ENCODE peak calls at places on chromosomes 6 and 20, in six cellular contexts. M is CD8-positive, alpha-beta memory T cell; Y is ACHN; P is heart right ventricle; C is A172; X is heart left ventricle. G is an unnamed sample.
A peak's percentile ranks its signal among the peaks of the same experiment; 100 is the strongest.

GRCh38 chr6:151096255-151096612 is 143.5 kb upstream of the AKAP12 start:
- DNase-seq in X (no peak), P (no peak), M (no peak), C (no peak), Y (no peak), G (no peak)

GRCh38 chr20:49635171-49635570 is 67.2 kb upstream of the PTGIS start:
- DNase-seq in M (no peak), C (no peak), P (peak; percentile 65), Y (no peak), X (peak; percentile 68), G (no peak)

GRCh38 chr6:31842056-31842455 is 14.5 kb downstream of the HSPA1B start:
- DNase-seq in M (no peak), C (no peak), P (no peak), Y (no peak), X (no peak), G (no peak)

GRCh38 chr6:148128014-148128730 is 214.5 kb upstream of the SASH1 start:
- DNase-seq in C (no peak), X (no peak), M (no peak), Y (no peak), P (no peak), G (peak; percentile 13)

GRCh38 chr6:33636655-33637054 is 15.5 kb downstream of the ITPR3 start:
- DNase-seq in P (no peak), M (no peak), X (no peak), C (no peak), Y (no peak), G (no peak)

GRCh38 chr20:59295531-59295930 is 4.9 kb upstream of the EDN3 start:
- DNase-seq in M (no peak), P (no peak), Y (no peak), C (no peak), X (no peak), G (no peak)

GRCh38 chr6:45423111-45423900 is 45.6 kb upstream of the SUPT3H start:
- DNase-seq in C (no peak), X (peak; percentile 74), P (peak; percentile 37), Y (peak; percentile 32), M (peak; percentile 37), G (no peak)

GRCh38 chr6:38639498-38640215 is at the start of gene BTBD9:
- DNase-seq in Y (peak; percentile 75), P (peak; percentile 84), M (peak; percentile 75), X (peak; percentile 91), C (peak; percentile 54), G (peak; percentile 68)

GRCh38 chr6:30163090-30163917 is at the start of gene TRIM15:
- DNase-seq in C (no peak), Y (no peak), X (no peak), P (no peak), M (no peak), G (no peak)

GRCh38 chr20:61529354-61529753 is 277.3 kb downstream of the CDH4 start:
- DNase-seq in X (no peak), Y (no peak), M (no peak), C (no peak), P (no peak), G (no peak)

GRCh38 chr6:1416191-1416764 is 26.9 kb downstream of the FOXF2 start:
- DNase-seq in C (no peak), Y (no peak), X (no peak), P (no peak), M (no peak), G (no peak)

GRCh38 chr6:11053307-11053706 is 9.2 kb upstream of the ELOVL2 start:
- DNase-seq in C (no peak), P (no peak), X (no peak), Y (no peak), M (no peak), G (no peak)

GRCh38 chr20:23399568-23400241 is 21.6 kb downstream of the NAPB start:
- DNase-seq in Y (no peak), P (no peak), X (no peak), M (no peak), C (no peak), G (peak; percentile 31)

GRCh38 chr6:130625825-130626500 is 201.2 kb upstream of the SMLR1 start:
- DNase-seq in C (peak; percentile 88), P (no peak), M (no peak), Y (no peak), X (no peak), G (peak; percentile 61)

GRCh38 chr6:11744753-11745152 is 33.9 kb downstream of the ADTRP start:
- DNase-seq in M (no peak), P (no peak), X (no peak), C (peak; percentile 14), Y (no peak), G (peak; percentile 96)

GRCh38 chr6:44078795-44079671 is 48.2 kb downstream of the MRPL14 start:
- DNase-seq in P (peak; percentile 42), Y (peak; percentile 62), M (peak; percentile 61), X (no peak), C (peak; percentile 71), G (peak; percentile 54)

GRCh38 chr6:39301606-39302005 is 12.6 kb downstream of the KCNK17 start:
- DNase-seq in Y (no peak), P (no peak), X (no peak), C (no peak), M (no peak), G (no peak)

GRCh38 chr6:134187751-134188150 is 130.2 kb downstream of the SGK1 start:
- DNase-seq in C (no peak), X (no peak), P (no peak), M (no peak), Y (no peak), G (no peak)

GRCh38 chr6:138105880-138106664 is 1.1 kb downstream of the PERP start:
- DNase-seq in Y (peak; percentile 19), P (no peak), C (no peak), X (no peak), M (no peak), G (no peak)

GRCh38 chr20:61797200-61797599 is 268.5 kb downstream of the TAF4 start:
- DNase-seq in X (no peak), M (no peak), Y (peak; percentile 4), P (no peak), C (peak; percentile 23), G (no peak)

GRCh38 chr6:56156643-56157042 is 90.7 kb downstream of the COL21A1 start:
- DNase-seq in C (peak; percentile 14), P (no peak), M (no peak), X (no peak), Y (no peak), G (no peak)

GRCh38 chr6:164109770-164110140 is 695.2 kb downstream of the QKI start:
- DNase-seq in C (no peak), M (no peak), Y (no peak), X (peak; percentile 71), P (peak; percentile 52), G (no peak)

GRCh38 chr6:19805146-19805515 is 32.0 kb upstream of the ID4 start:
- DNase-seq in Y (no peak), P (no peak), C (peak; percentile 27), M (no peak), X (no peak), G (peak; percentile 8)

GRCh38 chr20:5831539-5832237 is 81.5 kb downstream of the SHLD1 start:
- DNase-seq in C (no peak), M (no peak), X (no peak), Y (no peak), P (no peak), G (no peak)

GRCh38 chr6:47252636-47253035 is 57.1 kb downstream of the TNFRSF21 start:
- DNase-seq in M (no peak), C (no peak), Y (no peak), P (no peak), X (no peak), G (no peak)

GRCh38 chr6:158894192-158894591 is 75.0 kb upstream of the EZR start:
- DNase-seq in X (no peak), C (peak; percentile 96), Y (peak; percentile 92), P (no peak), M (no peak), G (no peak)

GRCh38 chr20:50496773-50497375 is 13.3 kb upstream of the PTPN1 start:
- DNase-seq in M (no peak), C (peak; percentile 58), X (no peak), Y (no peak), P (no peak), G (no peak)

GRCh38 chr6:108250240-108250866 is 10.5 kb downstream of the SNX3 start:
- DNase-seq in Y (peak; percentile 41), M (no peak), C (no peak), P (no peak), X (no peak), G (no peak)

GRCh38 chr6:73349311-73349710 is 4.8 kb downstream of the DPPA5 start:
- DNase-seq in C (no peak), P (no peak), X (no peak), Y (no peak), M (no peak), G (no peak)

GRCh38 chr6:116277124-116277523 is 2.6 kb downstream of the TSPYL1 start:
- DNase-seq in Y (no peak), C (no peak), M (no peak), P (no peak), X (no peak), G (no peak)

GRCh38 chr20:36493801-36494114 is 47.6 kb upstream of the MYL9 start:
- DNase-seq in M (no peak), Y (peak; percentile 88), P (peak; percentile 73), X (peak; percentile 79), C (peak; percentile 94), G (peak; percentile 81)

GRCh38 chr6:45148278-45148677 is 179.9 kb upstream of the RUNX2 start:
- DNase-seq in X (no peak), C (no peak), Y (no peak), M (no peak), P (no peak), G (peak; percentile 6)

G was measured in stromal cell of bone marrow.